ENCODE peak calls at places on chromosome 6, in six cellular contexts. A is IMR-90, Z is mesenchymal stem cell, I is H1, S is neuronal stem cell, V is trophoblast cell. O is an unnamed sample.

GRCh38 chr6:157769776-157770430 is 53.1 kb upstream of the SNX9 start:
- DNase-seq in A (no peak), Z (no peak), I (no peak), S (no peak), V (no peak), O (no peak)

GRCh38 chr6:115573866-115574265 is 486.8 kb downstream of the FRK start:
- DNase-seq in A (peak; percentile 15), Z (no peak), I (no peak), S (no peak), V (no peak), O (no peak)

GRCh38 chr6:23180504-23181293 is 611.3 kb downstream of the HDGFL1 start:
- DNase-seq in A (peak; percentile 90), Z (peak; percentile 62), I (no peak), S (peak; percentile 64), V (no peak), O (no peak)

GRCh38 chr6:146388736-146389364 is 154.8 kb upstream of the RAB32 start:
- DNase-seq in A (no peak), Z (no peak), I (no peak), S (peak; percentile 73), V (no peak), O (no peak)

GRCh38 chr6:77030929-77031674 is 432.2 kb downstream of the HTR1B start:
- DNase-seq in A (no peak), Z (peak; percentile 50), I (no peak), S (no peak), V (no peak), O (no peak)

GRCh38 chr6:74479960-74480359 is 725.9 kb downstream of the COL12A1 start:
- DNase-seq in A (no peak), Z (no peak), I (no peak), S (no peak), V (no peak), O (no peak)

GRCh38 chr6:33761922-33762629 is 15.4 kb upstream of the IP6K3 start:
- DNase-seq in A (peak; percentile 32), Z (peak; percentile 59), I (peak; percentile 75), S (no peak), V (no peak), O (peak; percentile 71)

GRCh38 chr6:117237561-117237960 is 27.8 kb upstream of the VGLL2 start:
- DNase-seq in A (no peak), Z (no peak), I (no peak), S (no peak), V (no peak), O (no peak)

GRCh38 chr6:67883500-67884366 is 751.3 kb upstream of the ADGRB3 start:
- DNase-seq in A (no peak), Z (no peak), I (no peak), S (no peak), V (no peak), O (no peak)

GRCh38 chr6:112626468-112627082 is 279.4 kb downstream of the RFPL4B start:
- DNase-seq in A (peak; percentile 82), Z (peak; percentile 48), I (no peak), S (no peak), V (no peak), O (no peak)

GRCh38 chr6:112245511-112246203 is 8.7 kb downstream of the LAMA4 start:
- DNase-seq in A (peak; percentile 93), Z (peak; percentile 67), I (no peak), S (no peak), V (no peak), O (no peak)

GRCh38 chr6:131029661-131030297 is 33.3 kb downstream of the EPB41L2 start:
- DNase-seq in A (peak; percentile 65), Z (peak; percentile 61), I (no peak), S (peak; percentile 11), V (no peak), O (peak; percentile 46)

GRCh38 chr6:158011980-158012566 is 30.4 kb downstream of the SYNJ2 start:
- DNase-seq in A (no peak), Z (no peak), I (no peak), S (no peak), V (no peak), O (no peak)

GRCh38 chr6:157376706-157377230 is 4.2 kb upstream of the ZDHHC14 start:
- DNase-seq in A (peak; percentile 16), Z (no peak), I (no peak), S (no peak), V (no peak), O (no peak)

DNA sequence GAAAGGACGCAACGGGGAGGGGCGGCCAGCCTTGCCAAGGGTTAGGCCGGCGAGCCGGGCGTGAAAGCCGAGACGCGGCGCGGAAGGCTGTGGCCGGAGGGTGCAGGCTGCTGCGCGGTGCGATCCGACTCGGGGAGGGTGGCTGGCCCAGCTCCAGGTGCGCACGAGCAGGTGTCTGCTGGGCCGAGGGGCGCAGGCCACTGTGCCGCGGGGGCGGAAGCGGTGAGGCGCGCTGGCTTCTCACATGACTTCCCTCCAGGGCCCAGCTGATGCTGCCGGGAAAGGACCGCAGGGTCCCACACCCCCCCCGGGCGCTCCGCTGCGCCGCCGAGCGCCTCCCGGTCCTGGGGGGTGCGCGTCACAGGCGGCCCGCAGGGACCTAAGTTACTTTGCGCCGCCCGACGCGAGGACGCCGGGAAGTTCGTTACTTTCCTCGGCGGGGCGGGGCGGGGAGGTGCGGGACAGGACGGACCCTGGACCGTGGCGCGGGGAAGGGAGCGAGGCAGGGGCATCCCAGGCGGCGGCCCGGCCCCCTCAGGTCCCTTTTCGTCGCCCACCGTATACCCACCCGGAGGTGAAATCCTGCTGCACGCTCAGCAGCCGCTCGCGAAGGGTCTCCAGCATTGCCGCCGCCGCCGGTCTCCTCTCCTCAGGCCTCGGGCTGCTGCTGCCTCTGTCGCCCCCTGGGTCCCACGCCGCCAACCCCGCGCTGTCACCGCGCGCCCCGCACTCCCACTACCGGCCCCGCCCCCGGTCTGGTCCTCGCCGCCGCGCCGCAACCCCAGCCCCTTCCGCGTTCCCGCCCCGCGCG is at the start of gene DTNBP1:
- DNase-seq in A (peak; percentile 16), Z (peak; percentile 48), I (peak; percentile 88), S (peak; percentile 75), V (peak; percentile 62), O (peak; percentile 83)
- H4K8ac ChIP-seq in A (peak within 1 kb of the TSS; percentile 64), Z (peak within 1 kb of the TSS; percentile 87), I (peak within 1 kb of the TSS; percentile 37), S (no peak within 1 kb of the TSS), V (peak within 1 kb of the TSS; percentile 81), O (no peak within 1 kb of the TSS)

GRCh38 chr6:106527111-106527510 is 102.2 kb downstream of the RTN4IP1 start:
- DNase-seq in A (no peak), Z (no peak), I (no peak), S (no peak), V (no peak), O (no peak)
- H4K91ac ChIP-seq in A (peak overlapping the region; percentile 95), Z (no peak overlapping the region), I (no peak overlapping the region), S (no peak overlapping the region), V (no peak overlapping the region), O (no peak overlapping the region)

GRCh38 chr6:46035242-46035641 is 19.6 kb upstream of the CLIC5 start:
- DNase-seq in A (no peak), Z (no peak), I (no peak), S (no peak), V (no peak), O (no peak)
- H4K8ac ChIP-seq in A (no peak overlapping the region), Z (no peak overlapping the region), I (no peak overlapping the region), S (no peak overlapping the region), V (no peak overlapping the region), O (no peak overlapping the region)

DNA sequence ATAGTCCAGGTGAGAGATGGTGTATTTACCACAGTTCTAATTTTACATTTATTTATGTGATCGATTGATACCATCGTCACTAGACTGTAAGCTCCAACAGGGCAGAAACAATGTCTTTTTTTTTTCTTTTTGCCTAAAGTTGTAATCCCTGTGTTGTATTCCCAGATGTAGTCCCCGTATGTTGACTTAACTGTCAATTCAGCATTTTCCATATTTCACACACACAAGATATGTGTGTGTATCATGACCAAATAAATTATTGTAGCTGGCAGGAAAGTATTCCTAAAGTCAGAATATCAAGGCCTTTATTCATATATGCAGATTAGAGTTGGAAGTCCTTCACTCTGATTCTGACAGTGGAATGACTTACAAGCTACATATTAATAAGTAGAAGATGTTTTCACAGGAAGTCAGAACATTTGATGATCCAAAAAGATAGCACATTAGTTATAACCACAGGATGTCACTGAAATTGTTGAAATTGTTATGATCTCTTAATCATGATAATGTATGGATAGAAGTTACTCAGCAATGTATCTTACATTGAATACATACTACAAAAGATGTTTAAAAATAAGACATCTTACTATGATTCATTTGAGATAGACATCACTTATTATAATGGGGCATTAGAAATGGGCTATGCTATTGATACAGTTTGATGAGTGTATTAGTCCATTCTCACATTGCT is 10.6 kb downstream of the RNF182 start:
- DNase-seq in A (no peak), Z (no peak), I (no peak), S (no peak), V (no peak), O (no peak)
- H4K91ac ChIP-seq in A (no peak overlapping the region), Z (no peak overlapping the region), I (no peak overlapping the region), S (no peak overlapping the region), V (no peak overlapping the region), O (no peak overlapping the region)

GRCh38 chr6:83928286-83928685 is 68.8 kb downstream of the CYB5R4 start:
- DNase-seq in A (no peak), Z (no peak), I (no peak), S (no peak), V (no peak), O (no peak)
- H4K8ac ChIP-seq in A (no peak overlapping the region), Z (no peak overlapping the region), I (no peak overlapping the region), S (no peak overlapping the region), V (no peak overlapping the region), O (no peak overlapping the region)

GRCh38 chr6:44539701-44540100 is 152.2 kb downstream of the CDC5L start:
- DNase-seq in A (no peak), Z (no peak), I (peak; percentile 1), S (no peak), V (no peak), O (peak; percentile 8)
- H4K91ac ChIP-seq in A (no peak overlapping the region), Z (no peak overlapping the region), I (no peak overlapping the region), S (no peak overlapping the region), V (no peak overlapping the region), O (no peak overlapping the region)

GRCh38 chr6:16001158-16001557 is 127.7 kb upstream of the MYLIP start:
- DNase-seq in A (no peak), Z (no peak), I (no peak), S (no peak), V (no peak), O (no peak)
- H4K8ac ChIP-seq in A (no peak overlapping the region), Z (no peak overlapping the region), I (no peak overlapping the region), S (no peak overlapping the region), V (no peak overlapping the region), O (no peak overlapping the region)

GRCh38 chr6:39196648-39197047 is 32.6 kb downstream of the KCNK5 start:
- DNase-seq in A (no peak), Z (no peak), I (no peak), S (no peak), V (no peak), O (no peak)

GRCh38 chr6:39199976-39200375 is 29.3 kb downstream of the KCNK5 start:
- DNase-seq in A (no peak), Z (no peak), I (no peak), S (no peak), V (no peak), O (no peak)

GRCh38 chr6:39195792-39196385 is 33.4 kb downstream of the KCNK5 start:
- DNase-seq in A (no peak), Z (no peak), I (no peak), S (no peak), V (no peak), O (no peak)

GRCh38 chr6:39199541-39199940 is 29.7 kb downstream of the KCNK5 start:
- DNase-seq in A (no peak), Z (no peak), I (no peak), S (no peak), V (no peak), O (no peak)

GRCh38 chr6:39197521-39198500 is 31.5 kb downstream of the KCNK5 start:
- DNase-seq in A (no peak), Z (no peak), I (no peak), S (no peak), V (no peak), O (no peak)
- H4K91ac ChIP-seq in A (no peak overlapping the region), Z (no peak overlapping the region), I (no peak overlapping the region), S (no peak overlapping the region), V (no peak overlapping the region), O (no peak overlapping the region)

O was measured in H9.